ENCODE peak calls at places on chromosomes 4 and X, in four cellular contexts. One of them, this sample, is unnamed. For H3K36me3, the result is how much of the 10 kb centered on the place peaks cover.

GRCh38 chrX:140274761-140275525 is 229.9 kb downstream of the SOX3 start:
- DNase-seq in bronchial epithelial cell: peak
- DNase-seq in mucosa of descending colon: no peak
- DNase-seq in CD8-positive, alpha-beta T cell: no peak
- DNase-seq in this sample: peak

GRCh38 chr4:86331362-86331761 is 28.5 kb downstream of the MAPK10 start:
- DNase-seq in CD8-positive, alpha-beta T cell: no peak
- DNase-seq in mucosa of descending colon: no peak
- DNase-seq in bronchial epithelial cell: no peak
- DNase-seq in this sample: no peak

GRCh38 chrX:63561425-63561824 is 210.3 kb upstream of the SPIN4 start:
- DNase-seq in CD8-positive, alpha-beta T cell: no peak
- DNase-seq in mucosa of descending colon: no peak
- DNase-seq in bronchial epithelial cell: no peak
- DNase-seq in this sample: peak

GRCh38 chr4:120769227-120769626 is 153.3 kb downstream of the PRDM5 start:
- DNase-seq in CD8-positive, alpha-beta T cell: no peak
- DNase-seq in bronchial epithelial cell: no peak
- DNase-seq in mucosa of descending colon: no peak
- DNase-seq in this sample: peak

GRCh38 chr4:189660737-189661330 is 279.8 kb upstream of the FRG1 start:
- DNase-seq in bronchial epithelial cell: no peak
- DNase-seq in CD8-positive, alpha-beta T cell: no peak
- DNase-seq in mucosa of descending colon: no peak
- DNase-seq in this sample: no peak

GRCh38 chrX:139224953-139225665 is 305.4 kb upstream of the F9 start:
- DNase-seq in bronchial epithelial cell: no peak
- DNase-seq in mucosa of descending colon: no peak
- DNase-seq in CD8-positive, alpha-beta T cell: no peak
- DNase-seq in this sample: no peak

GRCh38 chrX:22325091-22325490 is 52.4 kb downstream of the CBLL2 start:
- DNase-seq in mucosa of descending colon: no peak
- DNase-seq in bronchial epithelial cell: no peak
- DNase-seq in CD8-positive, alpha-beta T cell: no peak
- DNase-seq in this sample: peak

GRCh38 chr4:95528388-95528787 is 20.4 kb downstream of the UNC5C start:
- DNase-seq in mucosa of descending colon: no peak
- DNase-seq in bronchial epithelial cell: no peak
- DNase-seq in CD8-positive, alpha-beta T cell: no peak
- DNase-seq in this sample: no peak

GRCh38 chr4:98653890-98654867 is 4.2 kb downstream of the TSPAN5 start:
- DNase-seq in CD8-positive, alpha-beta T cell: no peak
- DNase-seq in bronchial epithelial cell: peak
- DNase-seq in mucosa of descending colon: no peak
- DNase-seq in this sample: peak

GRCh38 chr4:154604696-154605200 is 7.7 kb downstream of the FGG start:
- DNase-seq in mucosa of descending colon: no peak
- DNase-seq in CD8-positive, alpha-beta T cell: no peak
- DNase-seq in bronchial epithelial cell: peak
- DNase-seq in this sample: no peak

GRCh38 chr4:1833307-1834046 is 22.5 kb downstream of the LETM1 start:
- DNase-seq in mucosa of descending colon: no peak
- DNase-seq in bronchial epithelial cell: no peak
- DNase-seq in CD8-positive, alpha-beta T cell: no peak
- DNase-seq in this sample: no peak

GRCh38 chr4:110196871-110197420 is 1.5 kb downstream of the ELOVL6 start:
- DNase-seq in mucosa of descending colon: peak
- DNase-seq in bronchial epithelial cell: no peak
- DNase-seq in CD8-positive, alpha-beta T cell: peak
- DNase-seq in this sample: peak

GRCh38 chrX:54492340-54492739 is 3.7 kb downstream of the FGD1 start:
- DNase-seq in CD8-positive, alpha-beta T cell: no peak
- DNase-seq in mucosa of descending colon: no peak
- DNase-seq in bronchial epithelial cell: peak
- DNase-seq in this sample: peak

GRCh38 chr4:76968937-76969336 is 19.4 kb downstream of the SEPTIN11 start:
- DNase-seq in bronchial epithelial cell: no peak
- DNase-seq in CD8-positive, alpha-beta T cell: no peak
- DNase-seq in mucosa of descending colon: no peak
- DNase-seq in this sample: no peak

GRCh38 chrX:42577936-42578335 is 200.0 kb downstream of the PPP1R2C start:
- DNase-seq in CD8-positive, alpha-beta T cell: no peak
- DNase-seq in mucosa of descending colon: no peak
- DNase-seq in bronchial epithelial cell: no peak
- DNase-seq in this sample: no peak

GRCh38 chr4:81049310-81049709 is 18.8 kb downstream of the BMP3 start:
- DNase-seq in CD8-positive, alpha-beta T cell: no peak
- DNase-seq in mucosa of descending colon: no peak
- DNase-seq in bronchial epithelial cell: no peak
- DNase-seq in this sample: no peak

GRCh38 chr4:81052119-81053068 is 21.9 kb downstream of the BMP3 start:
- DNase-seq in mucosa of descending colon: peak
- DNase-seq in CD8-positive, alpha-beta T cell: peak
- DNase-seq in bronchial epithelial cell: peak
- DNase-seq in this sample: peak

DNA sequence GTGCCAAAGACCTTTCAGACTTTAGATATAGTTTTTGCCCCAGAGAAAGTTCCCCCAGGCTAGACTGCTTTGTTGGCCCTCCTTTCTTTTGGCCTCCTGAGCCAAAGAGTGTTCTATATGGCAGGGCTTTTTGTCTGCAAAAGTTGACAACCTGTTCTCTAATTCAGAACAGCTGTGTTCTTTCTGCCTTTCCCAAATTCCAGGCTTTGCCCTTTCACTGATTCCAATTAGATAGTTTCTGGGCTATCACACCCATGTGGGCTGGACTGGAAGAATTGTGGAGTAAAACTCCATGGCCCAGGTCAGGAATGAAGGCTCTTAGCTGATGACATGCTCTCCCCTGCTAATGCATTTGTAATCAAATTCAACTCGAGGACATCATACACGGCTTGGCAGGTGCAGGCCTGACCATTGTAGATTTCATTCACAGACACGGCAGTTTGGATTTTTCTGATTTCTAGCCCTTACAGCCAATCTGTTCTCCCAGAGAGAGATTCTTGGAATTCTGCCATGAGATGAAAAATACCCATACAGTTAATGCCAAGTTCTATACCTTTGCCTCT is 19.4 kb downstream of the BMP3 start:
- DNase-seq in mucosa of descending colon: no peak
- DNase-seq in bronchial epithelial cell: no peak
- DNase-seq in CD8-positive, alpha-beta T cell: no peak
- DNase-seq in this sample: no peak
- H3K36me3 ChIP-seq in mucosa of descending colon: under half
- H3K36me3 ChIP-seq in bronchial epithelial cell: under half
- H3K36me3 ChIP-seq in CD8-positive, alpha-beta T cell: under half
- H3K36me3 ChIP-seq in this sample: under half

GRCh38 chr4:526971-527460 is 28.0 kb downstream of the PIGG start:
- DNase-seq in mucosa of descending colon: no peak
- DNase-seq in CD8-positive, alpha-beta T cell: no peak
- DNase-seq in bronchial epithelial cell: no peak
- DNase-seq in this sample: no peak
- H3K36me3 ChIP-seq in mucosa of descending colon: under half
- H3K36me3 ChIP-seq in CD8-positive, alpha-beta T cell: under half
- H3K36me3 ChIP-seq in bronchial epithelial cell: under half
- H3K36me3 ChIP-seq in this sample: under half

DNA sequence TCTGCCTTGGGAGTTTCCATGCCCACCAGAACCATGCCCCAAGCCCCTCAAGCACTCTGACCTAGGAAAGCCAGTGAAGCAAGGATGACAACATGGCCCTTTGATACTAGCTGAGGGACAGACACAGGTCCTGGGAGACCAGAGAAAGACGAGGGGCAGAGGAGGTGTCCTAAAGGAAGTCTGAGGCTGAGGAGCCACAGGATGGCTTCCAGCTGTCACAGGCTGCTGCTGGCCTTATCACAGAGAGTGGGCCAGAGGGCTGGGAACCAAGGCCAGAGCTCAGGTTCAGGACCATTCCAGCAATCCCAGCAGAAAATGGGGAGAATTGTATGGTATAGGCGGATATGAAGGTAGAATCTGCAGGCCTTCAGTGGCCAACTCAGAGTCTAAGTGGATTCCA is 31.7 kb upstream of the MSANTD1 start:
- DNase-seq in bronchial epithelial cell: no peak
- DNase-seq in CD8-positive, alpha-beta T cell: no peak
- DNase-seq in mucosa of descending colon: no peak
- DNase-seq in this sample: no peak
- H3K36me3 ChIP-seq in bronchial epithelial cell: under half
- H3K36me3 ChIP-seq in CD8-positive, alpha-beta T cell: half or more
- H3K36me3 ChIP-seq in mucosa of descending colon: under half
- H3K36me3 ChIP-seq in this sample: under half

DNA sequence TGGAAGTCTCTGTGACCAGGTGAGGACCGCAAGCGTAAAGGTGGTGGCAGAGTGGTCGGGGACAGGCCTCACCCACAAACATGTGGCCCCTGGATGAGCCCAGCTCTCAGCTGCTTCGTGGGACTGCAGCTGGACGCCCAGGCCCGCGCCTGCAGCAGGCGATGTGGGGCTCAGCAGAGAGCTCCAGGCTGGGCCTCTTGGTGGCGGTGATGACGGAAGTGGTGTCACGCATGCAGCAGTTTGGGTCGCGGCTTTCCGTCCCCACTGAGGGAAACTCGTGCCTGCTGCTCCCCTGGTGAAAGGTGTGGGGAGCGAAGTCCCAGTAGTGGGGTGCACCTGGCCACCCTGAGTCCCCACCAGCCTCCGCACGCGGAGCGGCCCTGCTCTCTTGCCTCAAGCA is 26.8 kb downstream of the PCGF3 start:
- DNase-seq in mucosa of descending colon: no peak
- DNase-seq in CD8-positive, alpha-beta T cell: no peak
- DNase-seq in bronchial epithelial cell: no peak
- DNase-seq in this sample: no peak
- H3K36me3 ChIP-seq in mucosa of descending colon: under half
- H3K36me3 ChIP-seq in CD8-positive, alpha-beta T cell: under half
- H3K36me3 ChIP-seq in bronchial epithelial cell: under half
- H3K36me3 ChIP-seq in this sample: under half

DNA sequence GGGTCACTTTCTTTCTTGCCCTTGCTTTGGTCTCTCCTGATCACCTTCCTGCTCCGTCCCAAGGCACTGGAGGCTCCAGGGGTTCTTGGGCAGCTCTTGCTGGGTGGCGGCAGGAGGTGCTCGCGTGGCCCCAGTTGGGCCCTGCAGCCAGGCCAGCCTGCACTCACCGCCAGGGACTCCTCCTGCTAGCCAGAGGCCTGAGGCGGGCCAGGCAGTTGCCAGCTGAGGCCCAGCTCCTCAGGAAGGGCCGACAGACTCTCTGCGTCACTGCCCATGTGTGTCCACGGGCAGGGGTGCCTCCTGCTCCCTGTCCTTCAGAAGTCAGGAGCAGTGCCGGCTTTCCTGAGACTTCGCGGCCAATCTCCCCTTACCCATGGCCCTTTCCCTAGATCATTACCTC is 9.3 kb downstream of the SUV39H1 start:
- DNase-seq in mucosa of descending colon: no peak
- DNase-seq in CD8-positive, alpha-beta T cell: no peak
- DNase-seq in bronchial epithelial cell: no peak
- DNase-seq in this sample: no peak
- H3K36me3 ChIP-seq in mucosa of descending colon: under half
- H3K36me3 ChIP-seq in CD8-positive, alpha-beta T cell: under half
- H3K36me3 ChIP-seq in bronchial epithelial cell: under half
- H3K36me3 ChIP-seq in this sample: under half

GRCh38 chrX:24069877-24070276 is 15.1 kb downstream of the EIF2S3 start:
- DNase-seq in CD8-positive, alpha-beta T cell: no peak
- DNase-seq in bronchial epithelial cell: no peak
- DNase-seq in mucosa of descending colon: no peak
- DNase-seq in this sample: no peak
- H3K36me3 ChIP-seq in CD8-positive, alpha-beta T cell: under half
- H3K36me3 ChIP-seq in bronchial epithelial cell: under half
- H3K36me3 ChIP-seq in mucosa of descending colon: under half
- H3K36me3 ChIP-seq in this sample: under half

DNA sequence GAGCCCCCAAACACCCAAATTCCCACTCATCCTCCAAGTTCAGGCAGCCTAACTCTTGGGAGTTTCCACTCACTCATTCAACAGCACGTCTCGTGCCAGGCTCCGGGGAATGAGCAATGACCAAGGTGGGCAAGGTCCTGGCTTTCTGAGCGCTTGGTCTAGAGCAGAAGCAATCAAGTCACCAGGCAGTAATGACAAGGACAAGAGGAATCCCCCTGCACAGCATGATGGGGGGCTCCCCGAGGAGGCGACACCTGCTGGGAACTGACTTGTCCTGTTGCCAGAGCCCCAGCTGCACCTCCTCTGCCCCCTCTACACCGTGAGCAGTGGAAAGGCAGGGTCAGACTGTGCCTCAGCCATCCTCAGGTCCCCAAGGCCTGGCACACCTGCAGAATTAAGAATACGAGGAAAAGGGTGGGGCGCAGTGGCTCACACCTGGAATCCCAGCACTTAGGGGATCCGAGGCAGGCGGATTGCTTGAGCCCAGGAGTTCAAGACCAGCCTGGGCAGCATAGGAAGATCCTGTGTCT is 25.7 kb upstream of the MRFAP1 start:
- DNase-seq in mucosa of descending colon: no peak
- DNase-seq in CD8-positive, alpha-beta T cell: no peak
- DNase-seq in bronchial epithelial cell: no peak
- DNase-seq in this sample: no peak
- H3K36me3 ChIP-seq in mucosa of descending colon: under half
- H3K36me3 ChIP-seq in CD8-positive, alpha-beta T cell: under half
- H3K36me3 ChIP-seq in bronchial epithelial cell: under half
- H3K36me3 ChIP-seq in this sample: under half

GRCh38 chr4:18404642-18405041 is 383.1 kb upstream of the LCORL start:
- DNase-seq in bronchial epithelial cell: no peak
- DNase-seq in CD8-positive, alpha-beta T cell: no peak
- DNase-seq in mucosa of descending colon: no peak
- DNase-seq in this sample: no peak

GRCh38 chr4:18401435-18401834 is 379.9 kb upstream of the LCORL start:
- DNase-seq in mucosa of descending colon: no peak
- DNase-seq in bronchial epithelial cell: peak
- DNase-seq in CD8-positive, alpha-beta T cell: no peak
- DNase-seq in this sample: no peak

GRCh38 chr4:18405054-18405453 is 383.5 kb upstream of the LCORL start:
- DNase-seq in mucosa of descending colon: no peak
- DNase-seq in bronchial epithelial cell: no peak
- DNase-seq in CD8-positive, alpha-beta T cell: no peak
- DNase-seq in this sample: no peak

GRCh38 chr4:18401868-18402267 is 380.3 kb upstream of the LCORL start:
- DNase-seq in mucosa of descending colon: no peak
- DNase-seq in bronchial epithelial cell: no peak
- DNase-seq in CD8-positive, alpha-beta T cell: no peak
- DNase-seq in this sample: no peak

DNA sequence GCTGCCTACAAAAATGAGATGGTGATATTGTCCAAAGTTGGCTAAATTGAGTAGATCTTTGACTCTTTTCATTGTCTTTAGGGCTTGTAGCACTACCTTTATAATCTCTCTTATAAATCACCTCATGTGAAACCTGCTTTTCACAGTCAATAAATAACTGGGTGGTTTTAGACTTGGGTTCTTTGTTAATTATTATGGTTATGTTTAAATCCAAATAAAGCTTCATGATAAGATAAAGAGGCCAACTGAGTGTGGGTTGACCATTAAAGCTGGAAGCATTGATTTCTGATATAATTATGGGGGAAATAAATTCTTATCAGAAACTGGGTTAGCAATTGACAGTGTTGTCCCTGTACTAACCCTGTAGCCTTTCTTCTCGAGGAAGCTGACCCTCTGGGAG is 384.7 kb upstream of the LCORL start:
- DNase-seq in bronchial epithelial cell: no peak
- DNase-seq in CD8-positive, alpha-beta T cell: no peak
- DNase-seq in mucosa of descending colon: no peak
- DNase-seq in this sample: no peak
- H3K36me3 ChIP-seq in bronchial epithelial cell: under half
- H3K36me3 ChIP-seq in CD8-positive, alpha-beta T cell: under half
- H3K36me3 ChIP-seq in mucosa of descending colon: under half
- H3K36me3 ChIP-seq in this sample: under half